ENCODE peak calls at places on chromosome 10, in four cellular contexts. Z is T-cell, T is HFF-Myc, D is GM03348. R is an unnamed sample.

GRCh38 chr10:128245026-128245425 is 118.8 kb upstream of the MKI67 start:
- DNase-seq in Z (no peak), T (no peak), D (no peak), R (no peak)

GRCh38 chr10:22629843-22630228 is 84.5 kb downstream of the PIP4K2A start:
- DNase-seq in Z (no peak), T (no peak), D (no peak), R (no peak)

GRCh38 chr10:70564113-70564725 is 38.3 kb downstream of the PRF1 start:
- DNase-seq in Z (no peak), T (no peak), D (no peak), R (no peak)

GRCh38 chr10:96850825-96851224 is 18.7 kb downstream of the LCOR start:
- DNase-seq in Z (no peak), T (no peak), D (peak; percentile 86), R (peak; percentile 98)

GRCh38 chr10:119431034-119431767 is 111.3 kb downstream of the RGS10 start:
- DNase-seq in Z (no peak), T (no peak), D (no peak), R (no peak)

GRCh38 chr10:59240581-59241183 is 64.2 kb downstream of the PHYHIPL start:
- DNase-seq in Z (no peak), T (peak; percentile 24), D (peak; percentile 44), R (peak; percentile 28)

GRCh38 chr10:96416643-96417042 is 57.8 kb upstream of the OPALIN start:
- DNase-seq in Z (no peak), T (no peak), D (no peak), R (no peak)

GRCh38 chr10:32144817-32145688 is 88.8 kb upstream of the KIF5B start:
- DNase-seq in Z (no peak), T (no peak), D (no peak), R (no peak)

GRCh38 chr10:117674641-117675040 is 132.1 kb downstream of the EMX2 start:
- DNase-seq in Z (no peak), T (no peak), D (no peak), R (no peak)

GRCh38 chr10:68496072-68496471 is 24.3 kb upstream of the DNA2 start:
- DNase-seq in Z (no peak), T (no peak), D (no peak), R (no peak)

GRCh38 chr10:100748251-100749058 is 3.1 kb downstream of the PAX2 start:
- DNase-seq in Z (no peak), T (no peak), D (no peak), R (no peak)

GRCh38 chr10:10824611-10825148 is 193.0 kb upstream of the CELF2 start:
- DNase-seq in Z (no peak), T (no peak), D (peak; percentile 61), R (peak; percentile 77)

GRCh38 chr10:25125151-25125550 is 49.6 kb upstream of the GPR158 start:
- DNase-seq in Z (no peak), T (no peak), D (no peak), R (no peak)

GRCh38 chr10:117374506-117375359 is 507 bp downstream of the PDZD8 start:
- DNase-seq in Z (no peak), T (no peak), D (peak; percentile 34), R (peak; percentile 1)

GRCh38 chr10:24784061-24784460 is 60.4 kb upstream of the ARHGAP21 start:
- DNase-seq in Z (no peak), T (no peak), D (no peak), R (no peak)

GRCh38 chr10:114708717-114709352 is 50.8 kb upstream of the ABLIM1 start:
- DNase-seq in Z (no peak), T (peak; percentile 58), D (peak; percentile 22), R (peak; percentile 89)

GRCh38 chr10:12564173-12564572 is 214.8 kb downstream of the CAMK1D start:
- DNase-seq in Z (no peak), T (no peak), D (no peak), R (no peak)

GRCh38 chr10:6204063-6204340 is 1.3 kb downstream of the PFKFB3 start:
- DNase-seq in Z (peak; percentile 30), T (no peak), D (peak; percentile 57), R (no peak)

GRCh38 chr10:99569253-99569939 is 36.7 kb downstream of the NKX2-3 start:
- DNase-seq in Z (no peak), T (no peak), D (no peak), R (no peak)

GRCh38 chr10:91975438-91975837 is 51.9 kb downstream of the BTAF1 start:
- DNase-seq in Z (no peak), T (no peak), D (no peak), R (no peak)